ENCODE peak calls at places on chromosomes 16 and 17, in four cellular contexts. E is foreskin fibroblast, C is cardiac fibroblast, P is HFF-Myc. X is an unnamed sample.

GRCh38 chr17:28853295-28853694 is 1.5 kb upstream of the ERAL1 start:
- DNase-seq in P (no peak), E (no peak), C (no peak), X (no peak)

GRCh38 chr17:80694085-80694991 is 149.7 kb downstream of the RPTOR start:
- DNase-seq in C (no peak), P (no peak), E (peak; percentile 12), X (no peak)

GRCh38 chr17:81120149-81120484 is 45.2 kb upstream of the PVALEF start:
- DNase-seq in E (no peak), P (no peak), C (no peak), X (no peak)

GRCh38 chr16:88315543-88316105 is 67.1 kb upstream of the ZNF469 start:
- DNase-seq in E (peak; percentile 63), P (no peak), C (peak; percentile 73), X (no peak)

GRCh38 chr16:73951541-73951940 is 345.1 kb upstream of the PSMD7 start:
- DNase-seq in E (peak; percentile 56), C (no peak), P (no peak), X (no peak)

GRCh38 chr16:71626018-71626857 is at the start of gene MARVELD3:
- DNase-seq in E (no peak), C (no peak), P (no peak), X (no peak)

GRCh38 chr16:49332589-49333267 is 40.9 kb upstream of the C16orf78 start:
- DNase-seq in C (no peak), P (no peak), E (no peak), X (no peak)

GRCh38 chr16:75762746-75763145 is 36.5 kb upstream of the CPHXL start:
- DNase-seq in E (no peak), C (no peak), P (no peak), X (no peak)

GRCh38 chr16:3131755-3132377 is 3.0 kb upstream of the ZNF213 start:
- DNase-seq in P (no peak), C (peak; percentile 41), E (peak; percentile 68), X (no peak)

GRCh38 chr17:54736573-54736972 is 164.1 kb upstream of the TOM1L1 start:
- DNase-seq in E (no peak), P (no peak), C (no peak), X (no peak)

GRCh38 chr16:30786115-30786935 is 680 bp downstream of the ZNF629 start:
- DNase-seq in E (peak; percentile 88), P (no peak), C (peak; percentile 72), X (no peak)

GRCh38 chr16:85879975-85880831 is 18.8 kb upstream of the IRF8 start:
- DNase-seq in P (no peak), C (no peak), E (peak; percentile 28), X (no peak)

GRCh38 chr16:31880322-31880979 is 6.8 kb downstream of the ZNF267 start:
- DNase-seq in P (peak; percentile 51), E (peak; percentile 51), C (peak; percentile 77), X (peak; percentile 33)

GRCh38 chr16:86601356-86601755 is 23.0 kb downstream of the FOXL1 start:
- DNase-seq in P (no peak), E (no peak), C (no peak), X (no peak)

GRCh38 chr17:71975331-71975801 is 145.5 kb upstream of the SOX9 start:
- DNase-seq in E (peak; percentile 70), C (peak; percentile 68), P (no peak), X (no peak)

GRCh38 chr17:81160306-81160705 is 5.0 kb upstream of the PVALEF start:
- DNase-seq in P (no peak), C (no peak), E (no peak), X (no peak)

GRCh38 chr16:11233727-11234376 is 22.2 kb downstream of the SOCS1 start:
- DNase-seq in E (no peak), P (no peak), C (no peak), X (no peak)

GRCh38 chr17:65035191-65035590 is 21.3 kb downstream of the GNA13 start:
- DNase-seq in E (no peak), P (no peak), C (peak; percentile 44), X (no peak)

GRCh38 chr16:4972938-4973587 is 14.9 kb downstream of the SEC14L5 start:
- DNase-seq in E (no peak), P (no peak), C (no peak), X (no peak)

GRCh38 chr17:81126281-81127132 is 38.8 kb upstream of the PVALEF start:
- DNase-seq in P (no peak), C (no peak), E (no peak), X (no peak)

GRCh38 chr16:7990864-7991263 is 599.4 kb downstream of the TMEM114 start:
- DNase-seq in C (no peak), E (no peak), P (no peak), X (no peak)

GRCh38 chr16:58121132-58121531 is 8.0 kb downstream of the CFAP20 start:
- DNase-seq in C (no peak), P (no peak), E (no peak), X (no peak)

GRCh38 chr17:49269356-49269755 is 38.8 kb upstream of the PHOSPHO1 start:
- DNase-seq in E (no peak), C (no peak), P (no peak), X (no peak)

GRCh38 chr16:89315791-89316581 is 98.5 kb downstream of the ZNF778 start:
- DNase-seq in P (peak; percentile 82), E (peak; percentile 66), C (peak; percentile 75), X (no peak)

GRCh38 chr17:63961355-63962207 is 11.1 kb downstream of the SCN4A start:
- DNase-seq in P (no peak), E (peak; percentile 77), C (peak; percentile 80), X (no peak)

GRCh38 chr17:9021985-9022552 is 759 bp downstream of the NTN1 start:
- DNase-seq in E (peak; percentile 40), P (no peak), C (peak; percentile 26), X (no peak)

GRCh38 chr17:57257911-57258885 is 1.9 kb downstream of the MSI2 start:
- DNase-seq in P (no peak), E (no peak), C (peak; percentile 38), X (no peak)

GRCh38 chr17:79774561-79774975 is 3.4 kb upstream of the CBX2 start:
- DNase-seq in C (no peak), P (no peak), E (no peak), X (no peak)

GRCh38 chr17:59145571-59146096 is 9.4 kb downstream of the SKA2 start:
- DNase-seq in P (no peak), C (no peak), E (no peak), X (no peak)

GRCh38 chr16:77322757-77323156 is 112.1 kb downstream of the ADAMTS18 start:
- DNase-seq in P (no peak), C (no peak), E (no peak), X (no peak)

DNA sequence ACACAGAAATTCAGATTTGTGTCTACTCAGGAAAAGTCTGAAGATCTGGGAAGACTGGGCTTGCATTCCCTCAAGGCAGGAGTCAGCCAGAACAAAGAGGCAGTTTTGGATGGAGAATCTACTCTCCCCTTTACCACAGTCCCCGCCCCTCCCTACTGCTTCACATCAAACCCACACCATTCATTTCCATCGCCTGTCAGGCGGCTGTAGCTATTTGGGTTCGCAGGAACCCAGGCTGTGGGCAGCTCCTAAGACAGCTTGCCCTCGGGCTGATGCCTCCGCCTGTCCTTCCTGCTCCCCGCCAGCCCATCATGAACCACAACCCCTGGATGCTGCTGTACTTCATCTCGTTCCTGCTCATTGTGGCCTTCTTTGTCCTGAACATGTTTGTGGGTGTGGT is 27.2 kb upstream of the ABCC3 start:
- DNase-seq in C (no peak), P (no peak), E (no peak), X (no peak)
- TF ChIP-seq CTCF in C (no peak), P (no peak), E (no peak), X (no peak)

DNA sequence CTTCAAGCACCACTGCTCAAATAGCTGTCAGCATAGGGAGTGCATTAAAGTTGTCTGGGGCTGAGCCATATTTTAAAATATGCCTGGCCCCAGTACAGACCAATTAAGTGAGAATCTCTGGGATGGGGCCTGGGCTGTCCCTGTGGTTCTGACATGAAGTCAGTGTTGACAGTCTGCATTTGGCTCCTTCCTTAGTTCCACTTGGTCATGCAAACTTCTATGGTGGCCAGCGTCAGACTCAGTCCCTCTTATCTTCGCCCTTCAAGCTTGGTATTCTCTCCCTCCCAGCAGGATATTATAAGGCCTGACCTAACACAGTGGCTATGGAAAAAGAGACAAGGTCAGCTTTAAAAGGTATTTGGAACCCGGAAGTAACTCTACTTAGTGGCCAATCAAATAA is 177.2 kb downstream of the PMP22 start:
- DNase-seq in E (no peak), P (no peak), C (no peak), X (no peak)
- H3K4me3 ChIP-seq in E (no peak overlapping the region), P (no peak overlapping the region), C (no peak overlapping the region), X (no peak overlapping the region)

GRCh38 chr16:79261461-79261860 is 339.1 kb downstream of the MAF start:
- DNase-seq in C (no peak), P (no peak), E (no peak), X (no peak)
- TF ChIP-seq CTCF in C (no peak), P (no peak), E (no peak), X (no peak)

GRCh38 chr17:39737761-39738567 is at the start of gene GRB7:
- DNase-seq in E (no peak), P (no peak), C (no peak), X (no peak)
- H3K4me3 ChIP-seq in E (no peak within 1 kb of the TSS), P (no peak within 1 kb of the TSS), C (no peak within 1 kb of the TSS), X (no peak within 1 kb of the TSS)

GRCh38 chr17:30153463-30153862 is 36.8 kb downstream of the NSRP1 start:
- DNase-seq in E (no peak), C (no peak), P (no peak), X (no peak)
- TF ChIP-seq CTCF in E (no peak), C (no peak), P (no peak), X (no peak)

DNA sequence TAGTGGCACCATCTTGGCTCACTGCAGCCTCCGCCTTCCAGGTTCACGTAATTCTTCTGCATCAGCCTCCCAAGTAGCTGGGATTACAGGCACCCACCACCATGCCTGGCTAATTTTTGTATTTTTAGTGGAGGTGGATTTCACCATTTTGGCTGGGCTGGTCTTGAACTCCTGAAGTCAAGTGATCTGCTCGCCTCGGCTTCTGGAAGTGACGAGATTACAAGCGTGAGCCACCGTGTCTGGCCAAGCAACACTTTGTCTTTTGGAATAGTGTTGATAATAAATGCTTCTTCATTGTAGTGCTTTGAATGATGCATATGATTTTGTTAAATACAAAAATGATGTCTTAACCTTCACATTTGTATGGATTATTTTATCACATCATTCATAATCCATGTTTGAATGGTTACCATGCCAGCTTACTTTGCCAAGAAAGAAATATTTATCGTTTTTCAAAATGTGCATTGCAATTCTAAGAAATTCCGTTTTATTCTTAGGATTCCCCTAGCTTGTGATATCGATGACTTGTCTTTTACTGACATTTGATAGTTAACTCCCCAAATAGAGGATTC is 29.1 kb downstream of the USP10 start:
- DNase-seq in C (no peak), E (no peak), P (no peak), X (no peak)
- H3K4me3 ChIP-seq in C (no peak overlapping the region), E (no peak overlapping the region), P (no peak overlapping the region), X (no peak overlapping the region)

GRCh38 chr16:68445458-68445857 is 2.9 kb downstream of the SMPD3 start:
- DNase-seq in P (peak; percentile 31), C (peak; percentile 11), E (peak; percentile 25), X (no peak)
- TF ChIP-seq CTCF in P (peak; percentile 66), C (peak; percentile 29), E (peak; percentile 52), X (no peak)

GRCh38 chr16:51134876-51135275 is 16.2 kb downstream of the SALL1 start:
- DNase-seq in C (no peak), P (no peak), E (no peak), X (no peak)

GRCh38 chr16:51133130-51133529 is 17.9 kb downstream of the SALL1 start:
- DNase-seq in E (no peak), P (no peak), C (no peak), X (no peak)

GRCh38 chr16:51134269-51134812 is 16.7 kb downstream of the SALL1 start:
- DNase-seq in P (no peak), C (no peak), E (no peak), X (no peak)

GRCh38 chr16:51132484-51132883 is 18.6 kb downstream of the SALL1 start:
- DNase-seq in C (no peak), E (no peak), P (no peak), X (no peak)

GRCh38 chr16:51133691-51134090 is 17.4 kb downstream of the SALL1 start:
- DNase-seq in C (no peak), E (no peak), P (no peak), X (no peak)
- H3K4me3 ChIP-seq in C (no peak overlapping the region), E (peak overlapping the region; percentile 26), P (no peak overlapping the region), X (no peak overlapping the region)

X was measured in AG04449.